ENCODE peak calls at places on chromosomes 4 and X, in six cellular contexts. I, C, N, E, Q and Y are unnamed samples.
A peak's percentile ranks its signal among the peaks of the same experiment; 100 is the strongest.

GRCh38 chrX:21700967-21701366 is 42.8 kb upstream of the KLHL34 start:
- DNase-seq in I (no peak), N (no peak), E (no peak), Q (no peak), C (no peak), Y (no peak)

GRCh38 chr4:3371038-3371437 is 70.7 kb upstream of the HGFAC start:
- DNase-seq in E (no peak), I (no peak), Q (no peak), C (no peak), N (no peak), Y (peak; percentile 38)

GRCh38 chr4:147547314-147548056 is 66.6 kb downstream of the EDNRA start:
- DNase-seq in Q (no peak), I (peak; percentile 63), N (peak; percentile 56), E (no peak), C (no peak), Y (no peak)

GRCh38 chr4:121989715-121990114 is 37.9 kb upstream of the TRPC3 start:
- DNase-seq in E (no peak), C (no peak), Q (no peak), N (peak; percentile 63), I (peak; percentile 28), Y (peak; percentile 24)

GRCh38 chr4:2042207-2042946 is 16.8 kb upstream of the NAT8L start:
- DNase-seq in Q (no peak), C (peak; percentile 41), N (no peak), E (peak; percentile 39), I (no peak), Y (no peak)

GRCh38 chr4:134627386-134627785 is 425.8 kb upstream of the PABPC4L start:
- DNase-seq in E (peak; percentile 38), Q (no peak), I (no peak), N (no peak), C (peak; percentile 33), Y (no peak)

GRCh38 chr4:3046149-3046548 is 28.2 kb downstream of the HTT-AS start:
- DNase-seq in I (no peak), E (no peak), C (no peak), Q (no peak), N (no peak), Y (no peak)

GRCh38 chr4:62225972-62226371 is 1025.8 kb downstream of the ADGRL3 start:
- DNase-seq in E (no peak), N (no peak), I (no peak), Q (no peak), C (no peak), Y (no peak)

GRCh38 chr4:111066447-111066846 is 443.6 kb upstream of the PITX2 start:
- DNase-seq in N (peak; percentile 16), Q (no peak), I (peak; percentile 25), E (no peak), C (no peak), Y (no peak)

GRCh38 chr4:168917150-168917779 is 92.8 kb downstream of the CBR4 start:
- DNase-seq in C (no peak), I (peak; percentile 26), N (peak; percentile 39), E (no peak), Q (no peak), Y (peak; percentile 65)

GRCh38 chr4:38381788-38382187 is 282.2 kb upstream of the KLF3 start:
- DNase-seq in N (no peak), E (no peak), I (no peak), C (no peak), Q (peak; percentile 29), Y (no peak)

GRCh38 chr4:109294006-109294405 is 8.5 kb downstream of the COL25A1 start:
- DNase-seq in C (no peak), E (peak; percentile 51), N (no peak), Q (no peak), I (no peak), Y (no peak)

GRCh38 chr4:10623241-10623640 is 61.3 kb downstream of the CLNK start:
- DNase-seq in C (no peak), Q (no peak), E (no peak), I (peak; percentile 43), N (peak; percentile 12), Y (no peak)

GRCh38 chr4:108030332-108030731 is 40.6 kb downstream of the HADH start:
- DNase-seq in C (peak; percentile 28), Q (no peak), E (peak; percentile 72), I (peak; percentile 77), N (peak; percentile 77), Y (peak; percentile 49)

GRCh38 chr4:1246111-1246881 is 2.6 kb downstream of the CTBP1 start:
- DNase-seq in C (peak; percentile 30), E (peak; percentile 28), N (peak; percentile 8), I (no peak), Q (peak; percentile 10), Y (no peak)

GRCh38 chr4:80058740-80059139 is 14.3 kb downstream of the ANTXR2 start:
- DNase-seq in N (no peak), Q (no peak), E (no peak), I (no peak), C (no peak), Y (no peak)

GRCh38 chrX:40877869-40878268 is 142.5 kb upstream of the MED14 start:
- DNase-seq in N (peak; percentile 32), I (no peak), E (no peak), Q (no peak), C (no peak), Y (peak; percentile 60)

GRCh38 chr4:100984901-100985300 is 362.4 kb downstream of the PPP3CA start:
- DNase-seq in I (peak; percentile 43), Q (no peak), C (no peak), E (no peak), N (peak; percentile 19), Y (peak; percentile 17)

GRCh38 chrX:136030357-136031225 is 45.4 kb downstream of the SLC9A6 start:
- DNase-seq in I (peak; percentile 37), E (no peak), C (peak; percentile 36), Q (peak; percentile 41), N (no peak), Y (peak; percentile 91)

GRCh38 chr4:1745697-1746096 is 24.4 kb downstream of the TACC3 start:
- DNase-seq in E (no peak), I (no peak), Q (no peak), N (no peak), C (no peak), Y (no peak)

GRCh38 chrX:100946521-100946920 is 17.8 kb upstream of the XKRX start:
- DNase-seq in Q (no peak), I (no peak), N (no peak), E (no peak), C (no peak), Y (no peak)

GRCh38 chrX:18401848-18402213 is 23.6 kb upstream of the CDKL5 start:
- DNase-seq in C (no peak), I (no peak), N (no peak), Q (no peak), E (no peak), Y (no peak)

GRCh38 chr4:15226203-15226602 is 201.6 kb upstream of the C1QTNF7 start:
- DNase-seq in E (no peak), C (no peak), I (no peak), Q (no peak), N (no peak), Y (no peak)

GRCh38 chr4:44150091-44150576 is 298.5 kb downstream of the KCTD8 start:
- DNase-seq in Q (no peak), C (no peak), N (peak; percentile 73), I (no peak), E (no peak), Y (peak; percentile 77)

GRCh38 chr4:52627876-52628275 is 31.2 kb downstream of the USP46 start:
- DNase-seq in N (no peak), C (no peak), E (no peak), Q (no peak), I (no peak), Y (no peak)

GRCh38 chr4:121951570-121952110 is at the start of gene TRPC3:
- DNase-seq in Q (peak; percentile 28), N (peak; percentile 4), C (peak; percentile 17), I (peak; percentile 9), E (peak; percentile 45), Y (peak; percentile 6)

GRCh38 chr4:81065446-81065845 is 34.9 kb downstream of the BMP3 start:
- DNase-seq in C (no peak), N (no peak), E (no peak), I (no peak), Q (no peak), Y (no peak)

GRCh38 chr4:76199664-76200211 is 13.9 kb downstream of the SCARB2 start:
- DNase-seq in Q (no peak), C (peak; percentile 81), N (no peak), I (no peak), E (peak; percentile 33), Y (peak; percentile 59)

GRCh38 chr4:125639182-125639621 is 324.4 kb downstream of the FAT4 start:
- DNase-seq in N (no peak), I (peak; percentile 42), Q (peak; percentile 28), E (peak; percentile 89), C (no peak), Y (no peak)

GRCh38 chr4:100175853-100176252 is 14.4 kb downstream of the DDIT4L start:
- DNase-seq in Q (no peak), N (no peak), I (no peak), E (no peak), C (no peak), Y (no peak)

GRCh38 chrX:67724359-67725110 is 180.7 kb downstream of the AR start:
- DNase-seq in Q (no peak), E (no peak), N (no peak), I (peak; percentile 30), C (no peak), Y (no peak)
- TF ChIP-seq CTCF in Q (peak; percentile 14), E (peak; percentile 21), N (no peak), I (peak; percentile 7), C (no peak), Y (no peak)

GRCh38 chr4:171834640-171835039 is 21.4 kb downstream of the GALNTL6 start:
- DNase-seq in I (no peak), C (no peak), N (no peak), Q (no peak), E (no peak), Y (no peak)
- TF ChIP-seq CTCF in I (no peak), C (no peak), N (no peak), Q (no peak), E (no peak), Y (no peak)

DNA sequence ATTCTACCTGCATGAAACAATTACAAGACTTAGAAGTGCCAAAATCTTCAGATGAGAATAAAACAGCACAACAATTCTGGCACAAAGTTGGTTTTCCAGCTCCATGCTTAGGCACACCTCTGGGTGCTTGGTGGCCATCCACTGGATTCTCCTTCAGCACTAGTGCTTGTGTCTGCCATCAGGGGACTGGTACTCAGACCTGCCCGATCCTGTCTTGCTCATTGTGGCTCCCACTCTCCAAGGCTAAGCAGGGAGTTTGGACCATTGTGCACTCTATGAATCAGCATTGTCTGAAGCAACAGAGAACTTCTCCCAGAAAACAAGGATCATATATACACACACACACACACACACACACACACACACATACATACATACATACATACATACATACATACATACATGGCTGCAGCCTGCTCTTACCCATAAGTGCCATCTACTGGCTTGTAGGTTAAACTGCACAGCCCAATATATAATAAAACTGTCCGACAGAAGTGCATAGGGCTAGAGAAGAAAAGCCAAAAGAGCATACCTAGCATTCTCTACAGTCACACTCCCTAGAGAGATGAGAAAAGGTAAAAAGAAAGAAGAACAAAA is 345.3 kb upstream of the LCORL start:
- DNase-seq in E (no peak), N (peak; percentile 70), I (peak; percentile 0), Q (no peak), C (no peak), Y (peak; percentile 51)
- TF ChIP-seq CTCF in E (peak; percentile 64), N (peak; percentile 77), I (peak; percentile 24), Q (peak; percentile 43), C (peak; percentile 75), Y (peak; percentile 34)

DNA sequence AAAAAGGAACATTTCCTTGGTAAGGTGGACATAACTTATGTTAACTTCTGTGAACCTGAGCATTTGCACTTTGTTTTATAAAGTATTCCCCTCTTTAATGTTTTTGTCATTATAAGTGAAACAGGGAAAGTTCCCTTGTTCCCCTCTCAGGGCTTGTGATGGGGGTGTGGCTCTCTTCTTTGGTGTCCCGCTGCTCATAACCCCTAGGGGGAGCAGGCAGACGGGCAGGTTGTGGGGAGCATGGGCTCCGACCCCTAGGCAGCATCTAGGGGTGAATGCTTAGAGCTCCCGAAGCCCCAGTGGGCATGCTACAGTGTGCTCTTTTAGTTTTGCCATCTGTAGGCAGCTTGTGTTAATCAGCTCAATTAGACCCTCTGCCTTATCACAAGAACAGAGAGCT is 200.4 kb downstream of the DACH2 start:
- DNase-seq in Q (no peak), C (no peak), N (no peak), I (no peak), E (peak; percentile 41), Y (no peak)
- TF ChIP-seq CTCF in Q (no peak), C (no peak), N (no peak), I (no peak), E (peak; percentile 70), Y (no peak)